ENCODE peak calls at places on chromosomes 12 and 14, in ten cellular contexts. A is left ventricle myocardium inferior; X is thoracic aorta; K is Panc1; H is sigmoid colon; R is astrocyte of the spinal cord; S is fibroblast of mammary gland; T is testis; O is CD8-positive, alpha-beta memory T cell; Y is adipocyte. G is an unnamed sample.

GRCh38 chr12:97556201-97556824 is 93.7 kb downstream of the RMST start:
- DNase-seq in H (no peak), A (peak), T (no peak), O (no peak), Y (peak), K (no peak), S (peak), R (peak), X (no peak), G (peak)

GRCh38 chr12:82279597-82279996 is 78.6 kb downstream of the CCDC59 start:
- DNase-seq in X (no peak), H (no peak), Y (no peak), A (no peak), K (no peak), O (no peak), T (no peak), S (no peak), R (no peak), G (no peak)

GRCh38 chr14:49549881-49550280 is 36.3 kb downstream of the RPS29 start:
- DNase-seq in R (no peak), S (peak), X (no peak), Y (peak), T (no peak), H (no peak), O (no peak), A (no peak), K (no peak), G (peak)

GRCh38 chr14:77189479-77189878 is 7.9 kb downstream of the TMEM63C start:
- DNase-seq in Y (no peak), T (no peak), K (no peak), H (peak), A (no peak), R (no peak), O (no peak), X (no peak), S (no peak), G (no peak)

GRCh38 chr12:100356646-100357223 is at the start of gene SLC17A8:
- DNase-seq in R (no peak), S (no peak), H (no peak), T (no peak), A (no peak), O (no peak), X (no peak), Y (no peak), K (no peak), G (no peak)

GRCh38 chr14:96207686-96208085 is 3.0 kb downstream of the BDKRB2 start:
- DNase-seq in H (no peak), X (no peak), T (no peak), S (no peak), R (no peak), A (no peak), Y (no peak), K (no peak), O (no peak), G (no peak)

GRCh38 chr12:32344047-32344446 is 55.3 kb upstream of the FGD4 start:
- DNase-seq in T (no peak), A (no peak), K (no peak), X (no peak), S (no peak), O (no peak), R (no peak), Y (no peak), H (no peak), G (no peak)

GRCh38 chr12:115199831-115200230 is 515.9 kb upstream of the TBX3 start:
- DNase-seq in O (no peak), A (no peak), Y (peak), X (no peak), T (no peak), S (peak), R (peak), H (no peak), K (no peak), G (peak)

GRCh38 chr14:22718091-22718490 is 48.4 kb upstream of the OXA1L start:
- DNase-seq in H (no peak), X (no peak), T (no peak), R (no peak), K (no peak), O (no peak), S (no peak), Y (no peak), A (no peak), G (no peak)

GRCh38 chr14:29527286-29527685 is 400.4 kb downstream of the PRKD1 start:
- DNase-seq in H (no peak), T (no peak), K (no peak), X (no peak), A (no peak), O (no peak), R (no peak), Y (no peak), S (no peak), G (no peak)

GRCh38 chr14:101563654-101564443 is 2.6 kb downstream of the DIO3 start:
- DNase-seq in H (no peak), K (no peak), A (no peak), S (no peak), X (no peak), T (no peak), R (no peak), O (no peak), Y (no peak), G (no peak)

GRCh38 chr12:47080725-47081502 is 1.2 kb upstream of the AMIGO2 start:
- DNase-seq in S (peak), Y (no peak), K (no peak), X (no peak), R (peak), O (peak), A (peak), H (peak), T (peak), G (peak)

GRCh38 chr12:23771230-23771949 is 178.1 kb downstream of the SOX5 start:
- DNase-seq in A (peak), H (peak), Y (no peak), O (no peak), S (no peak), X (peak), R (peak), T (peak), K (no peak), G (no peak)

GRCh38 chr12:41932470-41932991 is 212.1 kb downstream of the GXYLT1 start:
- DNase-seq in T (peak), S (peak), H (peak), X (no peak), K (no peak), R (peak), Y (no peak), O (no peak), A (peak), G (peak)

GRCh38 chr12:132481345-132481744 is 8.6 kb upstream of the FBRSL1 start:
- DNase-seq in Y (no peak), S (no peak), K (no peak), R (no peak), A (no peak), X (no peak), T (no peak), H (no peak), O (no peak), G (no peak)

GRCh38 chr12:27355979-27356378 is 23.3 kb downstream of the BMAL2 start:
- DNase-seq in K (no peak), R (no peak), H (no peak), X (no peak), Y (peak), S (no peak), O (no peak), A (no peak), T (no peak), G (peak)

GRCh38 chr12:3014641-3015040 is 55.4 kb downstream of the TEAD4 start:
- DNase-seq in X (no peak), T (no peak), O (no peak), Y (no peak), A (peak), K (no peak), H (no peak), S (no peak), R (no peak), G (no peak)

GRCh38 chr12:122842505-122843405 is 7.5 kb downstream of the HIP1R start:
- DNase-seq in H (no peak), S (no peak), K (no peak), Y (peak), R (no peak), X (no peak), A (no peak), T (no peak), O (no peak), G (no peak)

GRCh38 chr12:58425481-58426392 is 484.4 kb downstream of the ATP23 start:
- DNase-seq in H (no peak), O (no peak), K (peak), Y (peak), X (no peak), A (no peak), S (peak), T (peak), R (peak), G (peak)

GRCh38 chr14:20907214-20907613 is 16.0 kb downstream of the RNASE3 start:
- DNase-seq in A (no peak), X (no peak), K (no peak), T (no peak), O (no peak), H (no peak), R (no peak), Y (no peak), S (no peak), G (no peak)

GRCh38 chr12:14993117-14993516 is 20.3 kb downstream of the PDE6H start:
- DNase-seq in K (no peak), H (no peak), O (no peak), T (no peak), R (no peak), S (no peak), X (no peak), Y (no peak), A (no peak), G (peak)

GRCh38 chr14:29243355-29243754 is 476.8 kb downstream of the FOXG1 start:
- DNase-seq in A (no peak), K (no peak), X (no peak), Y (no peak), H (no peak), S (peak), O (no peak), T (no peak), R (peak), G (peak)

GRCh38 chr14:71362920-71363584 is 455.8 kb downstream of the PCNX1 start:
- DNase-seq in O (no peak), T (no peak), X (no peak), Y (peak), R (peak), H (no peak), K (no peak), S (peak), A (no peak), G (peak)

GRCh38 chr14:71359823-71360222 is 452.6 kb downstream of the PCNX1 start:
- DNase-seq in K (no peak), S (no peak), O (no peak), A (no peak), T (no peak), H (no peak), Y (no peak), X (no peak), R (no peak), G (no peak)

GRCh38 chr14:71361874-71362273 is 454.6 kb downstream of the PCNX1 start:
- DNase-seq in Y (no peak), K (no peak), A (no peak), O (no peak), S (no peak), R (no peak), H (no peak), X (no peak), T (no peak), G (no peak)

GRCh38 chr14:71362282-71362681 is 455.0 kb downstream of the PCNX1 start:
- DNase-seq in R (no peak), S (no peak), A (no peak), H (no peak), X (no peak), Y (no peak), O (no peak), T (no peak), K (no peak), G (no peak)

DNA sequence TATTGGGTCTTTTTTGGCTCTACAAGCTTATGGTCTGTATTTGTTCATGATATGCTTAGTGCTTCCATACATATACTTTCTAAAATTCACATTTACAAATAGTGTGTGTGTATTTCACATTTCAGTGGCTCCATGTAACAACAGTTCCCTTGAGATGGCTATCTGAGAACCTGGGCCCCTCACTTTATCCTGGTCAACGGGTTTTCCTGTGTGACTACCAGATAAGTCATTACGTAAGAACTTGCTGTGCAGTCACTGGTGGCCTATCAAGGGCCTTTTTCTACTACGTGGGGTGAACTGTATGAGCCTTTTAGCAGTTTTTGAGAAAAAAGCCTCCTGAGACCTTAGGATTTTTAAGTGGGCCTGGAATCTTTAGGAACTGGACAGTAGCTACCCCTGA is 454.1 kb downstream of the PCNX1 start:
- DNase-seq in H (no peak), O (no peak), T (no peak), Y (peak), X (no peak), R (peak), S (peak), K (no peak), A (no peak), G (peak)
- H3K4me3 ChIP-seq in H (no peak), O (no peak), T (no peak), Y (no peak), X (no peak), R (no peak), S (no peak), K (no peak), A (no peak), G (no peak)

GRCh38 chr12:49882248-49882850 is 21.4 kb downstream of the FAIM2 start:
- DNase-seq in X (no peak), S (no peak), T (no peak), H (no peak), O (no peak), Y (no peak), R (no peak), K (no peak), A (no peak), G (no peak)

GRCh38 chr12:49881400-49882247 is 22.1 kb downstream of the FAIM2 start:
- DNase-seq in Y (no peak), T (no peak), S (no peak), K (no peak), H (no peak), O (no peak), R (no peak), A (no peak), X (no peak), G (no peak)

GRCh38 chr12:49883065-49883464 is 20.6 kb downstream of the FAIM2 start:
- DNase-seq in S (no peak), A (no peak), Y (no peak), X (no peak), H (peak), T (no peak), K (no peak), R (no peak), O (no peak), G (no peak)

GRCh38 chr12:49878021-49878420 is 25.7 kb downstream of the FAIM2 start:
- DNase-seq in O (no peak), K (no peak), X (no peak), R (no peak), Y (no peak), S (no peak), T (no peak), H (no peak), A (no peak), G (no peak)

GRCh38 chr12:49880756-49881390 is 22.8 kb downstream of the FAIM2 start:
- DNase-seq in H (no peak), K (no peak), S (no peak), Y (no peak), X (no peak), T (no peak), R (no peak), O (no peak), A (no peak), G (no peak)
- H3K4me3 ChIP-seq in H (no peak), K (no peak), S (no peak), Y (no peak), X (no peak), T (no peak), R (no peak), O (no peak), A (no peak), G (no peak)

GRCh38 chr12:50033317-50033679 is 8.0 kb upstream of the RACGAP1 start:
- DNase-seq in A (peak), S (no peak), K (no peak), T (peak), H (peak), R (no peak), O (no peak), X (no peak), Y (no peak), G (no peak)

DNA sequence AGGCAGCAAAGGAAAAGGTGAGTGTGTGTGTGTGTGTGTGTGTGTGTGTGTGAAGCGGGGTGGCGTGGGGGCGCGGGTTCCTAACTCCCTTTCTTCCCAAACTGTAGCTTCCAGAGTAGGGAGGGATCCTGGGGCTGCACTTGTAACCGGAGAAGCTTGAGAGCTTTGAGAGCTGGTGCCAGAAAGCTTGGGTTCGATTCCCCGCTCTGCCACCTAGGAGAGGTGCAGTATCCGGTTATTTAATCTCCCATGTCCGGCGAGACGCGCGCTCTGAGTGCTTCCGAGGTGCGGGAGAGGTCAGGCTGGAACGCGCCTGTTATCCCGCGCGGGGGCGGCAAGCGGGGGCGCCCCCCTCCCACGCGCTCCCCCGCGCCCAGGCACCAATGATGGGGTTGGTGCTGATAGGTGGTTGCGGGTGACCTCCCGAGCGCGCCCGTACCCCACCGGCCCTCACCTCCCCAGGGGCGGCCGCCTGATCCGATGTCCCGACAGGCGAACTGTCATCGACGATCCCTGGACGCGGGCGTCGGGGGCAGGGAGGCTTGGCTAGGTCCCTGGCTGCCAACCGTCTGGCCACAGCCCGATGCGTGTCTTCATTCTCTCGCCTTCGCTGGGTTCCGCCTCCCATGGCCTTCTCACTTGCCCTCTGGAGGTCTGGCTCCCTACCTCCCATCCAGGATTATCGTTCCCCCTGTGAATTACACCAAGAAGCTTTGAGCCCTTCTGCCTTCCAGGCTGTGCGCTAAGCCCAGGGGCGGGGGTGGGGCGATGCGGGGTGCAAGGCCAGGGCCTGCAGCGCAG is 7.4 kb upstream of the RACGAP1 start:
- DNase-seq in R (no peak), S (no peak), K (no peak), O (no peak), Y (no peak), H (peak), T (no peak), A (no peak), X (no peak), G (no peak)
- H3K4me3 ChIP-seq in R (peak), S (peak), K (no peak), O (no peak), Y (peak), H (peak), T (peak), A (peak), X (peak), G (peak)

DNA sequence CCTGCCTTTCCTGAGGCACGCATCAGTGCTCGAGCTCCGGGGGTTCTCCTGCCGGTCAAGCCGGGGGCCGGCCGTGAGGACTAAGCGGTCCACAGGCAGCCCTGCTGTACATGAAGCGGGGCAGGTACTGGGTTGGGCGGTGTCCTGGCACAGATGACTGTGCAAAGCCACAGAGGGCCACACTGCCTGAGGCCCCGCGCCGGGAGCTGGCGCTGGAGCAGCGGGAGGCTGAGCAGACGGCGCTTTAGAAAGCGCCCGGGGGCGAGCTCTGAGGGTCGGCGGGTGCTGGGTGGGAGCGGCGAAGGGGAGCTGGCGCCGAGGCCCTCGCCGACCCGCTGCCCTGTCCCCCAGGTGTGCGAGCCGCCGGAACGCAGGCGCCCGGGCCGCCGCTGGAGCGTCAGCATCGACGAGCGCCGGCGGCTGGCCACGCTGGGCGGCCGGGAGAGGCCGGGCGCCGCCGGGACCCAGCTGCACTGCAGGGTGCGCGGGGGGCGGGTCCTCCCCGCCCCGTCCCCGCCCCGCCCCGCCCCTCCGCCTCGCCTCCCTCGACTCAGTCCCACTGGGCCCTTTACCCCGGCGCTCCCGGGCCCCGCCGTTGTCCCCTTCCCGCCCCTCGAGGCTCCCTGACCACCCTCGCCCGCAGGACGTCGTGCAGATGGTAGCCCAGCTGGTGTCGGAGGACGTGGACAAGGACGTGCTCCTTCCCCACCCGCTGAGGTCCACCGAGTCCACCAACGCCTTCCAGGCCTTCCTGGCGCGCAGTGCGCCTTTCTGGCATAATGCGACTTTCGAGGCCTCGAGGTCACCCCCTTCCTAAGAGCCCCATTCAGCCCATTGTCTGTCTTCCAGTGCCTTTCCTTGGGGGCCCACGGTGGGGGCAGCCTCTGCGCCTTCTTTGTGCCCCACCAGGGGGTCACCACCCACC is 8.3 kb upstream of the MTA1 start:
- DNase-seq in H (peak), X (no peak), T (no peak), S (peak), K (no peak), R (peak), O (peak), Y (peak), A (peak), G (peak)
- H3K4me3 ChIP-seq in H (peak), X (peak), T (peak), S (peak), K (peak), R (peak), O (no peak), Y (peak), A (peak), G (peak)